ENCODE peak calls at places on chromosomes 4 and X, in six cellular contexts. O, Y, V, L, X and Q are unnamed samples.
A peak's percentile ranks its signal among the peaks of the same experiment; 100 is the strongest.

GRCh38 chrX:85590638-85591037 is 211.2 kb upstream of the POF1B start:
- DNase-seq in O (no peak), Y (no peak), V (peak; percentile 91), L (no peak), X (peak; percentile 7), Q (peak; percentile 73)

GRCh38 chr4:161583549-161583948 is 580.3 kb downstream of the FSTL5 start:
- DNase-seq in O (no peak), Y (no peak), V (no peak), L (no peak), X (no peak), Q (no peak)

GRCh38 chrX:152822383-152823086 is 8.0 kb downstream of the CETN2 start:
- DNase-seq in O (peak; percentile 48), Y (no peak), V (no peak), L (no peak), X (no peak), Q (no peak)

GRCh38 chr4:162499478-162499877 is 335.7 kb upstream of the FSTL5 start:
- DNase-seq in O (no peak), Y (no peak), V (peak; percentile 18), L (peak; percentile 10), X (no peak), Q (no peak)

GRCh38 chr4:143375326-143376073 is 38.8 kb downstream of the GAB1 start:
- DNase-seq in O (no peak), Y (no peak), V (peak; percentile 67), L (peak; percentile 45), X (no peak), Q (no peak)

GRCh38 chr4:6023766-6024165 is 5.5 kb upstream of the C4orf50 start:
- DNase-seq in O (no peak), Y (no peak), V (no peak), L (no peak), X (no peak), Q (no peak)

GRCh38 chr4:155722816-155723499 is 35.9 kb upstream of the GUCY1B1 start:
- DNase-seq in O (peak; percentile 77), Y (no peak), V (peak; percentile 7), L (peak; percentile 51), X (no peak), Q (no peak)

GRCh38 chr4:20711335-20711734 is 11.1 kb downstream of the PACRGL start:
- DNase-seq in O (no peak), Y (no peak), V (no peak), L (no peak), X (no peak), Q (no peak)

GRCh38 chr4:8739820-8740665 is 131.6 kb downstream of the HMX1 start:
- DNase-seq in O (no peak), Y (no peak), V (peak; percentile 9), L (no peak), X (no peak), Q (no peak)

GRCh38 chr4:1978741-1979476 is 29.9 kb downstream of the NELFA start:
- DNase-seq in O (no peak), Y (no peak), V (no peak), L (no peak), X (no peak), Q (no peak)

GRCh38 chr4:101977096-101977495 is 186.6 kb downstream of the BANK1 start:
- DNase-seq in O (peak; percentile 94), Y (no peak), V (peak; percentile 47), L (peak; percentile 89), X (no peak), Q (peak; percentile 55)

GRCh38 chrX:11530621-11531020 is 135.1 kb downstream of the ARHGAP6 start:
- DNase-seq in O (peak; percentile 23), Y (no peak), V (no peak), L (peak; percentile 12), X (no peak), Q (peak; percentile 33)

GRCh38 chr4:11489449-11490083 is 60.9 kb upstream of the HS3ST1 start:
- DNase-seq in O (no peak), Y (no peak), V (no peak), L (no peak), X (no peak), Q (peak; percentile 47)

GRCh38 chr4:81600511-81601269 is 129.0 kb upstream of the RASGEF1B start:
- DNase-seq in O (no peak), Y (peak; percentile 30), V (peak; percentile 25), L (peak; percentile 48), X (no peak), Q (no peak)

GRCh38 chrX:39957816-39958561 is 139.8 kb downstream of the BCOR start:
- DNase-seq in O (peak; percentile 31), Y (no peak), V (no peak), L (peak; percentile 20), X (no peak), Q (no peak)

GRCh38 chr4:154497901-154498300 is 6.3 kb upstream of the DCHS2 start:
- DNase-seq in O (no peak), Y (no peak), V (no peak), L (no peak), X (no peak), Q (no peak)

GRCh38 chr4:159018062-159018629 is 84.7 kb upstream of the RAPGEF2 start:
- DNase-seq in O (no peak), Y (no peak), V (no peak), L (no peak), X (no peak), Q (no peak)

GRCh38 chrX:131729295-131729694 is 185.4 kb downstream of the OR13H1 start:
- DNase-seq in O (peak; percentile 88), Y (no peak), V (no peak), L (no peak), X (no peak), Q (no peak)

GRCh38 chr4:156998500-156999174 is 27.0 kb upstream of the PDGFC start:
- DNase-seq in O (no peak), Y (no peak), V (no peak), L (no peak), X (no peak), Q (no peak)

GRCh38 chr4:6380746-6381411 is 91.5 kb downstream of the PPP2R2C start:
- DNase-seq in O (no peak), Y (no peak), V (no peak), L (no peak), X (no peak), Q (no peak)

GRCh38 chrX:72045141-72045540 is 86.6 kb downstream of the RTL5 start:
- DNase-seq in O (no peak), Y (no peak), V (peak; percentile 86), L (no peak), X (no peak), Q (no peak)

GRCh38 chr4:108055787-108056186 is 66.1 kb downstream of the HADH start:
- DNase-seq in O (no peak), Y (no peak), V (no peak), L (no peak), X (no peak), Q (no peak)

GRCh38 chr4:56817840-56818491 is 3.5 kb downstream of the SPINK2 start:
- DNase-seq in O (no peak), Y (no peak), V (no peak), L (peak; percentile 29), X (no peak), Q (no peak)

GRCh38 chr4:82462415-82462831 is 32.0 kb downstream of the ENOPH1 start:
- DNase-seq in O (peak; percentile 86), Y (peak; percentile 82), V (peak; percentile 81), L (peak; percentile 82), X (peak; percentile 64), Q (peak; percentile 88)

GRCh38 chrX:33160273-33160672 is 51.1 kb downstream of the DMD start:
- DNase-seq in O (no peak), Y (no peak), V (no peak), L (no peak), X (no peak), Q (no peak)

GRCh38 chr4:46387956-46388355 is 2.0 kb downstream of the GABRA2 start:
- DNase-seq in O (no peak), Y (no peak), V (no peak), L (peak; percentile 33), X (no peak), Q (no peak)

GRCh38 chrX:13093489-13094140 is 49.2 kb upstream of the FAM9C start:
- DNase-seq in O (no peak), Y (no peak), V (no peak), L (no peak), X (no peak), Q (no peak)

GRCh38 chrX:13090261-13091110 is 46.1 kb upstream of the FAM9C start:
- DNase-seq in O (peak; percentile 51), Y (no peak), V (no peak), L (peak; percentile 75), X (no peak), Q (peak; percentile 83)

GRCh38 chrX:13088155-13088485 is 43.7 kb upstream of the FAM9C start:
- DNase-seq in O (no peak), Y (no peak), V (no peak), L (no peak), X (no peak), Q (no peak)

GRCh38 chrX:13092455-13092941 is 48.1 kb upstream of the FAM9C start:
- DNase-seq in O (no peak), Y (no peak), V (no peak), L (no peak), X (no peak), Q (peak; percentile 47)

GRCh38 chrX:13091111-13091765 is 46.8 kb upstream of the FAM9C start:
- DNase-seq in O (no peak), Y (no peak), V (no peak), L (no peak), X (no peak), Q (no peak)
- H3K4me3 ChIP-seq in O (no peak overlapping the region), Y (no peak overlapping the region), V (no peak overlapping the region), L (no peak overlapping the region), X (no peak overlapping the region), Q (no peak overlapping the region)

GRCh38 chrX:140229187-140229586 is 263.9 kb upstream of the CXorf66 start:
- DNase-seq in O (no peak), Y (no peak), V (peak; percentile 35), L (no peak), X (no peak), Q (no peak)
- H3K4me2 ChIP-seq in O (no peak overlapping the region), Y (no peak overlapping the region), V (no peak overlapping the region), L (no peak overlapping the region), X (peak overlapping the region; percentile 17), Q (no peak overlapping the region)

GRCh38 chrX:42988700-42989099 is 210.7 kb upstream of the PPP1R2C start:
- DNase-seq in O (no peak), Y (no peak), V (peak; percentile 87), L (no peak), X (no peak), Q (no peak)
- H2AK5ac ChIP-seq in O (no peak overlapping the region), Y (no peak overlapping the region), V (no peak overlapping the region), L (no peak overlapping the region), X (no peak overlapping the region), Q (no peak overlapping the region)

GRCh38 chr4:30264465-30264864 is 455.7 kb upstream of the PCDH7 start:
- DNase-seq in O (no peak), Y (no peak), V (no peak), L (no peak), X (no peak), Q (no peak)

GRCh38 chr4:30262379-30262778 is 457.8 kb upstream of the PCDH7 start:
- DNase-seq in O (no peak), Y (no peak), V (no peak), L (no peak), X (no peak), Q (no peak)

GRCh38 chr4:30256105-30256828 is 463.9 kb upstream of the PCDH7 start:
- DNase-seq in O (no peak), Y (no peak), V (peak; percentile 3), L (no peak), X (no peak), Q (no peak)

DNA sequence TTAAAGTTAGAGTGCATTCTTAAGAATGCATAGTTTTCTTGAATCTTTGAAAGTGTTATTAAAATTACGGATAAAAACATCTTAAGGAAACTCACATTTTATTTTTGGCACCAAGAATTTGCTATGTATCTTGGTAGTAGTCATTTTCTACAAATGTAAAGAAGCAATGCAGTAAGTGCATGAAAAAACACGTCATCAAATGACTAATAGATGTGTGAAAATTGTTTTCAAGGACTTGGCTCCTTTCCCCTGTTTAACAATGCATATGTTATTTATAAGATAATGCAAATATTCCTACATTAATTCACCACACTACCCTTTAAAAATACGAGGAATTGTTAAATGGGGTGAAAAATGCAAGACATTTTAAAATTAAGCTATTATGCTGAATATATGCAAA is 461.2 kb upstream of the PCDH7 start:
- DNase-seq in O (no peak), Y (no peak), V (no peak), L (no peak), X (no peak), Q (no peak)
- H3K4me3 ChIP-seq in O (no peak overlapping the region), Y (no peak overlapping the region), V (no peak overlapping the region), L (no peak overlapping the region), X (no peak overlapping the region), Q (no peak overlapping the region)